ENCODE peak calls at places on chromosome 16, in seven cellular contexts. One of them, this sample, is unnamed.

GRCh38 chr16:908526-909155 is 62.1 kb downstream of the LMF1 start:
- DNase-seq in tibial nerve: no peak
- DNase-seq in K562: no peak
- DNase-seq in ovary: no peak
- DNase-seq in H54: no peak
- DNase-seq in testis: no peak
- DNase-seq in adrenal gland: no peak
- DNase-seq in this sample: no peak

GRCh38 chr16:539901-540530 is 12.5 kb downstream of the CAPN15 start:
- DNase-seq in ovary: no peak
- DNase-seq in K562: no peak
- DNase-seq in testis: no peak
- DNase-seq in adrenal gland: no peak
- DNase-seq in tibial nerve: no peak
- DNase-seq in H54: no peak
- DNase-seq in this sample: no peak

GRCh38 chr16:23146877-23147601 is 2.2 kb downstream of the USP31 start:
- DNase-seq in K562: no peak
- DNase-seq in testis: no peak
- DNase-seq in H54: no peak
- DNase-seq in adrenal gland: no peak
- DNase-seq in ovary: no peak
- DNase-seq in tibial nerve: no peak
- DNase-seq in this sample: no peak

GRCh38 chr16:19153876-19154275 is 14.2 kb upstream of the SYT17 start:
- DNase-seq in testis: no peak
- DNase-seq in ovary: no peak
- DNase-seq in K562: peak
- DNase-seq in adrenal gland: no peak
- DNase-seq in H54: peak
- DNase-seq in tibial nerve: no peak
- DNase-seq in this sample: peak

GRCh38 chr16:54171855-54172537 is 114.6 kb downstream of the IRX3 start:
- DNase-seq in testis: no peak
- DNase-seq in K562: no peak
- DNase-seq in tibial nerve: no peak
- DNase-seq in adrenal gland: no peak
- DNase-seq in ovary: no peak
- DNase-seq in H54: no peak
- DNase-seq in this sample: no peak

GRCh38 chr16:75266738-75267630 is 15.6 kb upstream of the BCAR1 start:
- DNase-seq in K562: no peak
- DNase-seq in H54: no peak
- DNase-seq in tibial nerve: no peak
- DNase-seq in adrenal gland: no peak
- DNase-seq in testis: no peak
- DNase-seq in ovary: peak
- DNase-seq in this sample: no peak

GRCh38 chr16:77677129-77677528 is 45.2 kb upstream of the NUDT7 start:
- DNase-seq in tibial nerve: no peak
- DNase-seq in H54: no peak
- DNase-seq in ovary: no peak
- DNase-seq in testis: no peak
- DNase-seq in K562: no peak
- DNase-seq in adrenal gland: no peak
- DNase-seq in this sample: no peak

GRCh38 chr16:30535777-30536190 is 1.1 kb upstream of the ZNF747 start:
- DNase-seq in tibial nerve: peak
- DNase-seq in K562: peak
- DNase-seq in adrenal gland: peak
- DNase-seq in ovary: peak
- DNase-seq in testis: peak
- DNase-seq in H54: no peak
- DNase-seq in this sample: peak

GRCh38 chr16:75702247-75702646 is 986 bp upstream of the DUXB start:
- DNase-seq in H54: no peak
- DNase-seq in ovary: no peak
- DNase-seq in K562: peak
- DNase-seq in adrenal gland: no peak
- DNase-seq in tibial nerve: no peak
- DNase-seq in testis: no peak
- DNase-seq in this sample: peak

GRCh38 chr16:83772806-83773205 is 35.0 kb upstream of the HSBP1 start:
- DNase-seq in K562: no peak
- DNase-seq in adrenal gland: no peak
- DNase-seq in H54: no peak
- DNase-seq in ovary: no peak
- DNase-seq in tibial nerve: no peak
- DNase-seq in testis: no peak
- DNase-seq in this sample: no peak

GRCh38 chr16:89473791-89474414 is 16.5 kb downstream of the ANKRD11 start:
- DNase-seq in ovary: no peak
- DNase-seq in K562: no peak
- DNase-seq in tibial nerve: no peak
- DNase-seq in adrenal gland: no peak
- DNase-seq in H54: no peak
- DNase-seq in testis: no peak
- DNase-seq in this sample: peak

GRCh38 chr16:31477220-31478216 is 5.4 kb upstream of the SLC5A2 start:
- DNase-seq in adrenal gland: peak
- DNase-seq in testis: peak
- DNase-seq in K562: peak
- DNase-seq in tibial nerve: no peak
- DNase-seq in ovary: no peak
- DNase-seq in H54: no peak
- DNase-seq in this sample: peak

GRCh38 chr16:57799619-57800212 is 2.6 kb downstream of the KIFC3 start:
- DNase-seq in H54: no peak
- DNase-seq in ovary: no peak
- DNase-seq in testis: no peak
- DNase-seq in adrenal gland: no peak
- DNase-seq in tibial nerve: no peak
- DNase-seq in K562: peak
- DNase-seq in this sample: no peak

GRCh38 chr16:73015612-73016487 is 32.1 kb downstream of the ZFHX3 start:
- DNase-seq in ovary: no peak
- DNase-seq in K562: no peak
- DNase-seq in testis: no peak
- DNase-seq in tibial nerve: no peak
- DNase-seq in H54: no peak
- DNase-seq in adrenal gland: no peak
- DNase-seq in this sample: no peak

GRCh38 chr16:46949216-46949892 is 24.1 kb downstream of the DNAJA2 start:
- DNase-seq in testis: no peak
- DNase-seq in ovary: no peak
- DNase-seq in H54: no peak
- DNase-seq in tibial nerve: no peak
- DNase-seq in adrenal gland: no peak
- DNase-seq in K562: no peak
- DNase-seq in this sample: no peak

GRCh38 chr16:68902376-68903345 is 59.3 kb downstream of the TANGO6 start:
- DNase-seq in ovary: no peak
- DNase-seq in adrenal gland: peak
- DNase-seq in testis: peak
- DNase-seq in tibial nerve: no peak
- DNase-seq in K562: peak
- DNase-seq in H54: peak
- DNase-seq in this sample: peak

GRCh38 chr16:50067290-50067853 is 1.6 kb downstream of the HEATR3 start:
- DNase-seq in K562: peak
- DNase-seq in ovary: no peak
- DNase-seq in adrenal gland: no peak
- DNase-seq in testis: peak
- DNase-seq in tibial nerve: no peak
- DNase-seq in H54: peak
- DNase-seq in this sample: peak

GRCh38 chr16:27439273-27440018 is 37.5 kb downstream of the IL21R start:
- DNase-seq in K562: no peak
- DNase-seq in adrenal gland: no peak
- DNase-seq in tibial nerve: no peak
- DNase-seq in ovary: peak
- DNase-seq in H54: no peak
- DNase-seq in testis: no peak
- DNase-seq in this sample: no peak
- TF ChIP-seq POLR2A in K562: no peak
- TF ChIP-seq POLR2A in adrenal gland: no peak
- TF ChIP-seq POLR2A in tibial nerve: no peak
- TF ChIP-seq POLR2A in ovary: no peak
- TF ChIP-seq POLR2A in H54: no peak
- TF ChIP-seq POLR2A in testis: no peak
- TF ChIP-seq POLR2A in this sample: no peak

DNA sequence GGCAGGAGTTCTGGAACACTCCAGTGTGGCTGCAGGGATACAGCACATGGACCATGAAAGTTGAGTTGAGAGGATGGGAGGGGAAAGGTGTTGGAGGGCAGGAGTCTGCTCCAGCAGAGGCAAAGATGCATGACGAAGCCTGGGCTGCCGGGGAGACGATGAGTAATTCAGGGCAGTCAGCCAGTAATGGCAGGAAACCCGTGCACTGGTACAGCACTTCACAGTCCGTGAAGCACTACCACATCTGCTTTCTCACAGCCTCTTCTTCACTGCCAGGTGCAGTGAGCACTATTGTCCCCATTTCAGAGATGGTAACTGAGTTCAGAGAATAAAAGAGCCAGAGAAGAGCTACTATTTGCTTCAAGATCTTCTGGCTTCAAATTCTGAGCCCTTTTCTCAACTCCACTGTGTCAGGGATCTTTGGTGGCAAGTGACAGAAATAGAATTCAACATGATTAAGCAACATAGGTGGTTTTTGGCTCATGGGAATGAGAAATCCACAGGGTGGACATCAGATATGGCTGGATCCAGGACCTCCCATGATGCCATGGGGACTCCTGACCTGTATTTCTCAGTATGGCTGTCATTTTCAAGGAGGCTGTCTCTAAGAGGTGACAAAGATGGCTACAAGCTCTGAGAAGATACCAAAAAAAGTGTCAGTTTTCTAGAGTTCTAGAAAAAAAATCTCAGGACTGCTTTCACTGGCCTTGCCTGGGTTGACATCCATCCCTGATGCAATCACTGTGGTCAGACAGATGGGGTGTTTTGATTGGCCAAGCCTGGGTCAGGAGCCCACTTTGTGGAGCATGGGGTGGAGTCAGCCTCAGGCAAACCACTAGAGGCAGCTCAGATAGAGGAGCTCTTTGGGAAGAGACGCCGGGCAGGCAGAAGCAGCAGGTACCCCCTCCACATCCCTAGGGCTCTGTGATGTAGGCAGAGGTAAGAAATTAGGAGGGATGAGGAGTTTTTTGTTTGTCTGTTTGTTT is 24.7 kb downstream of the IL21R start:
- DNase-seq in ovary: no peak
- DNase-seq in testis: no peak
- DNase-seq in K562: peak
- DNase-seq in adrenal gland: peak
- DNase-seq in tibial nerve: no peak
- DNase-seq in H54: peak
- DNase-seq in this sample: no peak
- TF ChIP-seq POLR2A in ovary: no peak
- TF ChIP-seq POLR2A in testis: no peak
- TF ChIP-seq POLR2A in K562: no peak
- TF ChIP-seq POLR2A in adrenal gland: no peak
- TF ChIP-seq POLR2A in tibial nerve: no peak
- TF ChIP-seq POLR2A in H54: no peak
- TF ChIP-seq POLR2A in this sample: no peak

DNA sequence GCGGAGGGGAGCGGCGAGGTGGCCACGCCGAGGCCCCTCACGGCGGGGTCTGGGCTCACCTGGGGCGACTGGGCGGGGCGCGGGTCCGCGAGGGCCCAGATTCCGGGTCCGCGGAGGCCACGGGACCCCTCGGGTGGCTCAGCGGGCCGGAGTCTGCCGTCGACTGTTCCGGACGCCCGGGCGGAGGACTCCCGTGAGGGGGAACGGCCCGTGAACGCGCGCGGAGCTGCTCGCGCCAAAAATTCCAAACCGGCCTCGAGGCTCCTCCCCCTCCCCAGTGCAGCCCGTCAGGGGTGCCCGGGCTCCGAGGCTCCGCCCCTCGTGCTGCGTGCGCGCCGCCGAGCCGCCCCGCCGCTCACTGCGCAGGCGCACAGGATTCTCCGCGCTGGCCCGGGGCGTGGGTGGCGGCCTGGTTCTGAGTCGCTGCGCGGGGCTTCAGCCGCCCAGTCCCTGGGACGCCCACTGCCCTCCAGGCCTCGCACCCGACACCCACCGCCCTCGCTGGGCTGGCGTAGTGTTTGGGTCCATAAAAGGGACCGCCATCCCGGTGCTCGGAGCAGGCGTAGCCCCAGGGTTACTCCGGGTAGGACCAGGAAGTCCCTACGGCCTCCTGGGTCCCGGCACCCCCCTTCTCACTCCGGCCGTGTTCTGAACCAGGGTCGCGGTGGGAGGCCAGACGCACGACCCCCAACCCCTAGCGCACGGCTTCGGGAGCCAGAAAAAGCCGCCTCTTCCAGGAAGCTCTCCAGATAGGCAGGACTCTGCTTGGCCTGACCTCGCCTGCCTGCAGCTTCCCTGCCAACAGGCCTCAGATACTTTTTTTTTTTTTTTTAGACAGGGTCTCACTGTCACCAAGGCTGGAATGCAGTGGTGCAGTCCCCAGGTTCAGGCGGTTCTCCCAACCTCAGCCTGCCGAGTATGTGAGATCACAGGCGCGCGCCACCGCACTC is at the start of gene PKMYT1:
- DNase-seq in H54: peak
- DNase-seq in tibial nerve: peak
- DNase-seq in adrenal gland: peak
- DNase-seq in K562: peak
- DNase-seq in ovary: peak
- DNase-seq in testis: peak
- DNase-seq in this sample: peak
- TF ChIP-seq POLR2A in H54: peak
- TF ChIP-seq POLR2A in tibial nerve: peak
- TF ChIP-seq POLR2A in adrenal gland: peak
- TF ChIP-seq POLR2A in K562: peak
- TF ChIP-seq POLR2A in ovary: peak
- TF ChIP-seq POLR2A in testis: no peak
- TF ChIP-seq POLR2A in this sample: peak

DNA sequence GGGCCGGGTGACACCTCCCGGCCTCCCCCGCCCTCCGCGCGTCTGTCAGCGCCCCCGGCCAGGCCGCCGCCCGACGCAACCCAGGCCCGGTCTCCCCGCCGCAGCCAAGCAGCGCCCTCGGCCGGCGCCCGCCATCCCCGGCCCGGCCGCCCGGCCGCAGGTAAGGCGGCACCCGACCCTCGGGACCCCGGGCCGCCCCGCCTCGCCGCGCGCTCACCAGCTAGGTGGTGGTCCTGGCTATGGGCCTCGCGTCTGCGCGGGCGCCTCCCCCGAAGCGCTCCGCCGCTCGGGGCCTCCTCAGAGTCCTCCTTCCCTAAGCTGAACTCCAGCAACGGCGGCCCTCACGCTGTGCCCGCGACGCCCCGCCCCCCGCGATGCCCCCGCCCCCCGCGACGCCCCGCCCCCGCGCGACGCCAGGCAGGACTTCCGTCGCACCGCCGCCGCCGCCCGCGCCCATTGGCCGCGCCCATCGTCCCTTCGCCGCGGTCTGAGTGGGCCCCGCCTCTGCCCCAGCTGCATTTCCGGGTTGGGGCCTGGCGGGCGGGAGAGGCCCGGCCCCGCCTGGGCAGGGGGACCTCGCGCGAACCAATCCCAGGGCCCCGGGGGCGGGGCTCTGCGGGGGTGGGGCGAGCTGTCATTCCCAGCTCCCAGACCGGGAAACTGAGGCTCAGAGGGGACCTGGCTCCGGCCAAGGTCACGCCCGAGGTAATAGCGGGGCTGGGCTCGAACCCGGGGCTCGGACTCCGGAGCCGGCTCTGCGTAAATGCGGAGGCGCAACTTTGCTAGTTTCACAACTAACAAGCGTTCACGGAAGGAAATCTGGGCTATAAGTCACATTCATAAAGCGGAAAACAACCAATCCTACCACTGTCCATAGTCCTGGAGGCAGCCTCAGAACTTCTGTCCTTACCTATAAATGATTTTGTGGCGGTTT is 9.0 kb upstream of the KCTD5 start:
- DNase-seq in H54: peak
- DNase-seq in adrenal gland: peak
- DNase-seq in tibial nerve: peak
- DNase-seq in K562: peak
- DNase-seq in ovary: peak
- DNase-seq in testis: peak
- DNase-seq in this sample: peak
- TF ChIP-seq POLR2A in H54: peak
- TF ChIP-seq POLR2A in adrenal gland: peak
- TF ChIP-seq POLR2A in tibial nerve: no peak
- TF ChIP-seq POLR2A in K562: peak
- TF ChIP-seq POLR2A in ovary: peak
- TF ChIP-seq POLR2A in testis: no peak
- TF ChIP-seq POLR2A in this sample: peak